ENCODE peak calls at places on chromosomes 4 and X, in eight cellular contexts. V is pancreas, N is Ammon's horn, T is endodermal cell, I is astrocyte of the hippocampus, O is activated gamma-delta T cell treated with Interleukin-2 at 50 U/mL for 16 hours, L is H9, P is colonic mucosa. Q is an unnamed sample.

GRCh38 chr4:149168645-149169044 is 647.0 kb downstream of the IQCM start:
- DNase-seq in V (no peak), N (no peak), T (no peak), I (no peak), O (no peak), L (no peak), P (no peak), Q (no peak)

GRCh38 chr4:27217261-27217769 is 356.7 kb downstream of the STIM2 start:
- DNase-seq in V (no peak), N (no peak), T (no peak), I (peak), O (no peak), L (no peak), P (no peak), Q (no peak)

GRCh38 chrX:68833855-68834331 is 5.1 kb downstream of the EFNB1 start:
- DNase-seq in V (no peak), N (no peak), T (peak), I (no peak), O (no peak), L (peak), P (peak), Q (no peak)

GRCh38 chrX:68422478-68422877 is 10.8 kb downstream of the OPHN1 start:
- DNase-seq in V (no peak), N (no peak), T (no peak), I (no peak), O (no peak), L (no peak), P (no peak), Q (no peak)

GRCh38 chr4:77021614-77022089 is 54.1 kb downstream of the CCNI start:
- DNase-seq in V (no peak), N (peak), T (no peak), I (peak), O (no peak), L (no peak), P (no peak), Q (no peak)

GRCh38 chr4:128031756-128032384 is 29.2 kb upstream of the LARP1B start:
- DNase-seq in V (no peak), N (no peak), T (no peak), I (no peak), O (no peak), L (no peak), P (no peak), Q (no peak)

GRCh38 chr4:87989765-87990164 is 14.3 kb downstream of the SPP1 start:
- DNase-seq in V (no peak), N (no peak), T (no peak), I (no peak), O (no peak), L (no peak), P (no peak), Q (no peak)

GRCh38 chrX:17375631-17376380 is 806 bp downstream of the NHS start:
- DNase-seq in V (no peak), N (peak), T (peak), I (peak), O (no peak), L (peak), P (no peak), Q (no peak)

GRCh38 chr4:20844311-20844710 is 144.1 kb downstream of the PACRGL start:
- DNase-seq in V (no peak), N (no peak), T (no peak), I (no peak), O (no peak), L (no peak), P (no peak), Q (no peak)

GRCh38 chr4:4480205-4480604 is 61.6 kb downstream of the STX18 start:
- DNase-seq in V (no peak), N (no peak), T (peak), I (peak), O (no peak), L (peak), P (no peak), Q (no peak)

GRCh38 chr4:10296730-10297129 is 160.5 kb downstream of the ZNF518B start:
- DNase-seq in V (no peak), N (peak), T (peak), I (peak), O (no peak), L (no peak), P (no peak), Q (no peak)

GRCh38 chr4:158008551-158009218 is 164.1 kb downstream of the GASK1B start:
- DNase-seq in V (no peak), N (no peak), T (no peak), I (peak), O (no peak), L (no peak), P (no peak), Q (no peak)

GRCh38 chr4:145895056-145895455 is 43.6 kb downstream of the ZNF827 start:
- DNase-seq in V (no peak), N (no peak), T (no peak), I (no peak), O (no peak), L (no peak), P (no peak), Q (no peak)

GRCh38 chrX:33194876-33195433 is 16.4 kb downstream of the DMD start:
- DNase-seq in V (no peak), N (no peak), T (no peak), I (peak), O (no peak), L (no peak), P (no peak), Q (no peak)

GRCh38 chr4:20520901-20521300 is 179.4 kb upstream of the PACRGL start:
- DNase-seq in V (no peak), N (no peak), T (no peak), I (peak), O (no peak), L (no peak), P (no peak), Q (no peak)

GRCh38 chr4:7693237-7693608 is 246.4 kb downstream of the AFAP1 start:
- DNase-seq in V (no peak), N (no peak), T (no peak), I (no peak), O (no peak), L (no peak), P (no peak), Q (no peak)

Q was measured in T-helper 17 cell.